ENCODE peak calls at places on chromosomes 3 and 15, in ten cellular contexts. W is sciatic nerve, E is hippocampal formation, T is IMR-90, Q is NCI-H1694, Z is NCI-H1417, G is iris pigment epithelial cell, C is neural crest cell, X is frontal cortex, R is uterus. D is an unnamed sample.

GRCh38 chr3:13345284-13345683 is 74.8 kb downstream of the NUP210 start:
- DNase-seq in Q (no peak), G (no peak), W (no peak), C (no peak), E (no peak), T (no peak), X (no peak), Z (no peak), R (no peak), D (no peak)

GRCh38 chr3:23219117-23219516 is 16.0 kb downstream of the UBE2E2 start:
- DNase-seq in Q (no peak), R (no peak), T (no peak), X (no peak), C (no peak), G (peak; percentile 24), Z (no peak), E (no peak), W (no peak), D (no peak)

GRCh38 chr3:54188176-54188791 is 65.9 kb downstream of the CACNA2D3 start:
- DNase-seq in W (no peak), C (peak; percentile 66), T (peak; percentile 34), G (peak; percentile 43), R (no peak), Q (no peak), E (no peak), Z (no peak), X (no peak), D (peak; percentile 4)

GRCh38 chr15:84570164-84570692 is 30.6 kb upstream of the ZSCAN2 start:
- DNase-seq in Q (no peak), G (peak; percentile 28), W (peak; percentile 79), E (no peak), X (peak; percentile 23), R (peak; percentile 53), Z (no peak), C (peak; percentile 16), T (no peak), D (peak; percentile 12)

GRCh38 chr3:119809249-119810017 is 27.5 kb downstream of the NR1I2 start:
- DNase-seq in Z (no peak), R (no peak), W (no peak), Q (no peak), C (no peak), G (no peak), T (no peak), E (no peak), X (no peak), D (no peak)

GRCh38 chr3:156389151-156389760 is 165.7 kb downstream of the SSR3 start:
- DNase-seq in R (no peak), G (no peak), Z (no peak), X (no peak), E (no peak), T (no peak), Q (peak; percentile 78), C (no peak), W (no peak), D (no peak)

GRCh38 chr3:73432021-73432722 is 192.6 kb downstream of the PDZRN3 start:
- DNase-seq in C (no peak), R (peak; percentile 45), T (peak; percentile 54), Z (peak; percentile 48), X (no peak), G (peak; percentile 50), E (no peak), W (no peak), Q (no peak), D (no peak)

GRCh38 chr3:141371882-141372281 is 3.6 kb downstream of the ZBTB38 start:
- DNase-seq in W (no peak), E (no peak), Z (no peak), G (no peak), T (no peak), Q (no peak), C (no peak), R (no peak), X (no peak), D (no peak)

GRCh38 chr15:82944840-82945239 is 7.7 kb downstream of the HOMER2 start:
- DNase-seq in Q (no peak), Z (no peak), T (no peak), G (no peak), X (no peak), E (no peak), R (no peak), W (no peak), C (no peak), D (no peak)

GRCh38 chr3:119616056-119616455 is 18.4 kb downstream of the PLA1A start:
- DNase-seq in Q (no peak), C (no peak), R (no peak), G (no peak), X (no peak), T (no peak), Z (no peak), E (no peak), W (no peak), D (no peak)

GRCh38 chr3:143875566-143875965 is 27.3 kb upstream of the SLC9A9 start:
- DNase-seq in E (no peak), G (no peak), X (no peak), R (no peak), W (no peak), Q (no peak), T (no peak), C (no peak), Z (no peak), D (no peak)

GRCh38 chr15:66234798-66235197 is 18.8 kb downstream of the MEGF11 start:
- DNase-seq in Z (no peak), W (no peak), G (no peak), C (no peak), E (no peak), Q (no peak), X (no peak), R (no peak), T (no peak), D (no peak)

GRCh38 chr15:80562846-80563245 is 132.3 kb upstream of the ABHD17C start:
- DNase-seq in G (no peak), C (no peak), R (no peak), Z (no peak), E (no peak), Q (no peak), W (no peak), T (no peak), X (no peak), D (no peak)

GRCh38 chr3:33441322-33441976 is 1.2 kb upstream of the UBP1 start:
- DNase-seq in C (no peak), G (no peak), Z (no peak), E (no peak), R (no peak), T (no peak), Q (no peak), W (peak; percentile 82), X (no peak), D (no peak)

GRCh38 chr3:114649331-114649730 is 355.5 kb downstream of the TIGIT start:
- DNase-seq in C (no peak), W (no peak), X (no peak), Q (no peak), Z (no peak), E (no peak), T (peak; percentile 54), G (peak; percentile 68), R (no peak), D (no peak)

GRCh38 chr15:94701281-94701985 is 470.1 kb downstream of the MCTP2 start:
- DNase-seq in Z (no peak), C (no peak), R (no peak), E (no peak), Q (no peak), X (no peak), W (no peak), G (no peak), T (no peak), D (no peak)

GRCh38 chr3:71210257-71211002 is 373.1 kb downstream of the FOXP1 start:
- DNase-seq in Q (no peak), X (no peak), W (no peak), C (no peak), Z (peak; percentile 9), E (no peak), T (peak; percentile 76), R (peak; percentile 28), G (peak; percentile 94), D (no peak)

GRCh38 chr3:150216041-150216811 is 191.9 kb upstream of the TSC22D2 start:
- DNase-seq in T (peak; percentile 61), X (no peak), R (no peak), C (peak; percentile 21), Q (peak; percentile 88), E (no peak), Z (peak; percentile 81), G (peak; percentile 58), W (peak; percentile 72), D (peak; percentile 53)

GRCh38 chr3:12471228-12471627 is 13.1 kb upstream of the TSEN2 start:
- DNase-seq in X (no peak), Q (no peak), W (no peak), T (no peak), C (no peak), Z (no peak), R (no peak), E (no peak), G (no peak), D (no peak)

GRCh38 chr15:47301481-47301880 is 415.8 kb upstream of the SEMA6D start:
- DNase-seq in C (no peak), X (no peak), T (no peak), Q (no peak), E (no peak), W (no peak), G (no peak), R (no peak), Z (peak; percentile 48), D (no peak)

GRCh38 chr3:66577804-66578203 is 77.0 kb upstream of the LRIG1 start:
- DNase-seq in Q (no peak), Z (no peak), C (no peak), X (no peak), R (no peak), E (no peak), G (no peak), W (no peak), T (no peak), D (no peak)

GRCh38 chr3:186569779-186570095 is 783 bp upstream of the DNAJB11 start:
- DNase-seq in W (no peak), X (no peak), C (no peak), Q (no peak), Z (no peak), G (no peak), T (no peak), R (no peak), E (no peak), D (no peak)

GRCh38 chr3:128591728-128592426 is 58.7 kb downstream of the RPN1 start:
- DNase-seq in T (no peak), Q (no peak), E (no peak), X (no peak), W (no peak), Z (no peak), R (no peak), C (no peak), G (no peak), D (no peak)

D was measured in AG09319.